ENCODE peak calls at places on chromosomes 16 and 17, in seven cellular contexts. S is activated gamma-delta T cell treated with Interleukin-2 at 50 U/mL for 16 hours; A is stomach; Q is pancreas; F is posterior cingulate gyrus; L is activated CD4-positive, CD25-positive, alpha-beta regulatory T cell; W is GM23248. J is an unnamed sample.

GRCh38 chr17:76793775-76794174 is 55.9 kb downstream of the MFSD11 start:
- DNase-seq in W (peak), S (no peak), A (no peak), L (no peak), F (peak), Q (no peak), J (no peak)

GRCh38 chr16:30380801-30381208 is 1.6 kb downstream of the SEPTIN1 start:
- DNase-seq in A (no peak), Q (no peak), L (no peak), F (no peak), W (no peak), S (no peak), J (no peak)

GRCh38 chr17:30235386-30236296 is at the start of gene SLC6A4:
- DNase-seq in S (no peak), W (peak), F (no peak), A (no peak), Q (no peak), L (no peak), J (no peak)

GRCh38 chr16:88876942-88877526 is 10.6 kb upstream of the PABPN1L start:
- DNase-seq in S (no peak), A (no peak), F (no peak), W (no peak), Q (no peak), L (no peak), J (no peak)

GRCh38 chr17:36034127-36034526 is 16.4 kb upstream of the CCL23 start:
- DNase-seq in S (no peak), Q (no peak), L (no peak), F (no peak), A (no peak), W (no peak), J (no peak)

GRCh38 chr16:27330542-27330941 is 16.8 kb downstream of the IL4R start:
- DNase-seq in A (no peak), Q (no peak), F (no peak), L (no peak), S (no peak), W (peak), J (no peak)

GRCh38 chr16:80198265-80198994 is 342.4 kb upstream of the DYNLRB2 start:
- DNase-seq in Q (no peak), L (no peak), A (no peak), F (no peak), W (peak), S (no peak), J (no peak)

GRCh38 chr17:73068322-73069153 is 23.9 kb downstream of the SLC39A11 start:
- DNase-seq in S (no peak), L (no peak), Q (no peak), F (no peak), W (peak), A (no peak), J (peak)

GRCh38 chr16:56672761-56673536 is 3.3 kb downstream of the MT1H start:
- DNase-seq in F (no peak), A (no peak), L (no peak), S (no peak), W (peak), Q (no peak), J (no peak)

GRCh38 chr16:80580109-80580832 is 39.5 kb downstream of the DYNLRB2 start:
- DNase-seq in S (peak), W (peak), A (no peak), Q (no peak), F (no peak), L (peak), J (no peak)

GRCh38 chr17:6374761-6375312 is 60.1 kb downstream of the AIPL1 start:
- DNase-seq in S (no peak), F (no peak), A (no peak), W (peak), Q (no peak), L (no peak), J (no peak)

GRCh38 chr16:47592232-47592631 is 131.1 kb downstream of the PHKB start:
- DNase-seq in S (no peak), W (no peak), Q (no peak), A (no peak), L (no peak), F (no peak), J (no peak)

GRCh38 chr17:41451154-41451728 is 10.5 kb upstream of the KRT38 start:
- DNase-seq in A (no peak), L (no peak), F (no peak), Q (no peak), W (peak), S (no peak), J (no peak)

GRCh38 chr17:48322060-48322459 is 108.0 kb downstream of the SKAP1 start:
- DNase-seq in L (no peak), S (no peak), A (no peak), F (no peak), Q (no peak), W (peak), J (no peak)

GRCh38 chr16:66900721-66901441 is 17.8 kb downstream of the CDH16 start:
- DNase-seq in Q (no peak), L (no peak), S (no peak), W (no peak), F (peak), A (no peak), J (no peak)

GRCh38 chr16:86824751-86825310 is 246.5 kb downstream of the FOXL1 start:
- DNase-seq in F (no peak), L (no peak), S (no peak), W (no peak), Q (no peak), A (no peak), J (no peak)

GRCh38 chr16:58451263-58451662 is 48.7 kb upstream of the NDRG4 start:
- DNase-seq in Q (no peak), W (no peak), S (no peak), F (peak), A (no peak), L (no peak), J (no peak)

GRCh38 chr17:39631403-39631802 is 4.7 kb downstream of the PPP1R1B start:
- DNase-seq in Q (peak), S (no peak), L (no peak), A (no peak), W (no peak), F (no peak), J (no peak)

GRCh38 chr17:78661092-78661770 is 84.0 kb upstream of the DNAH17 start:
- DNase-seq in A (no peak), W (no peak), L (no peak), Q (no peak), F (peak), S (no peak), J (no peak)

GRCh38 chr17:72931163-72931562 is 161.3 kb downstream of the SLC39A11 start:
- DNase-seq in S (no peak), W (no peak), L (no peak), Q (no peak), A (no peak), F (peak), J (no peak)

GRCh38 chr16:424033-424622 is 1.3 kb upstream of the RAB11FIP3 start:
- DNase-seq in F (peak), A (peak), W (peak), L (no peak), S (no peak), Q (peak), J (no peak)

GRCh38 chr16:56518435-56518834 is 1.4 kb downstream of the BBS2 start:
- DNase-seq in A (no peak), Q (no peak), L (no peak), F (no peak), W (no peak), S (no peak), J (no peak)

GRCh38 chr16:88423448-88423850 is 29.6 kb upstream of the ZFPM1 start:
- DNase-seq in L (no peak), S (no peak), W (no peak), Q (no peak), F (no peak), A (no peak), J (no peak)

GRCh38 chr17:1532836-1533602 is 16.6 kb upstream of the INPP5K start:
- DNase-seq in Q (no peak), S (no peak), A (no peak), W (peak), L (no peak), F (no peak), J (no peak)

GRCh38 chr16:71540-72341 is 690 bp downstream of the RHBDF1 start:
- DNase-seq in W (peak), A (peak), F (no peak), Q (peak), S (no peak), L (no peak), J (peak)

GRCh38 chr16:70157105-70157476 is 16.5 kb upstream of the CLEC18C start:
- DNase-seq in L (no peak), Q (no peak), S (no peak), F (peak), W (no peak), A (no peak), J (no peak)

GRCh38 chr17:63910096-63910495 is 962 bp downstream of the CSHL1 start:
- DNase-seq in L (no peak), A (no peak), S (no peak), Q (no peak), F (no peak), W (no peak), J (no peak)

GRCh38 chr17:14672830-14673229 is 371.9 kb downstream of the HS3ST3B1 start:
- DNase-seq in L (no peak), Q (peak), F (no peak), A (no peak), W (peak), S (no peak), J (no peak)

GRCh38 chr17:19418312-19418992 is 7.4 kb downstream of the RNF112 start:
- DNase-seq in Q (peak), F (no peak), L (no peak), S (no peak), W (peak), A (no peak), J (no peak)

GRCh38 chr17:142102-142661 is 4.8 kb downstream of the SCGB1C2 start:
- DNase-seq in A (peak), L (no peak), S (no peak), W (peak), Q (peak), F (peak), J (peak)

GRCh38 chr17:79761894-79762570 is 15.9 kb upstream of the CBX2 start:
- DNase-seq in A (no peak), Q (no peak), S (no peak), F (peak), L (no peak), W (no peak), J (no peak)

GRCh38 chr16:85395207-85395912 is 217.8 kb upstream of the GSE1 start:
- DNase-seq in F (peak), A (peak), Q (peak), L (no peak), W (peak), S (no peak), J (peak)

GRCh38 chr16:1610841-1611653 is 825 bp downstream of the IFT140 start:
- DNase-seq in S (no peak), W (peak), L (no peak), F (peak), A (no peak), Q (peak), J (peak)

GRCh38 chr17:17084317-17084835 is 42.1 kb downstream of the MPRIP start:
- DNase-seq in S (no peak), W (no peak), Q (no peak), L (no peak), A (no peak), F (no peak), J (no peak)

J was measured in mesothelial cell of epicardium.